ENCODE peak calls at places on chromosomes 5 and 9, in eight cellular contexts. T is M059J, G is mesenchymal stem cell, W is iPS-NIHi11, V is suprapubic skin, H is T47D, U is HEK293T, O is brain microvascular endothelial cell. N is an unnamed sample.

GRCh38 chr5:169511708-169512107 is 71.9 kb upstream of the SPDL1 start:
- DNase-seq in V (no peak), O (no peak), W (no peak), U (no peak), G (no peak), H (no peak), T (no peak), N (no peak)

GRCh38 chr5:156330141-156330870 is 3.3 kb downstream of the SGCD start:
- DNase-seq in V (no peak), O (no peak), W (no peak), U (no peak), T (no peak), G (no peak), H (no peak), N (no peak)

GRCh38 chr9:15403155-15403554 is 19.5 kb upstream of the SNAPC3 start:
- DNase-seq in T (peak; percentile 31), V (no peak), H (no peak), U (peak; percentile 33), O (no peak), W (peak; percentile 82), G (no peak), N (no peak)

GRCh38 chr5:21919417-21920022 is 933.6 kb downstream of the CDH12 start:
- DNase-seq in V (no peak), G (peak; percentile 41), W (peak; percentile 35), U (peak; percentile 46), H (peak; percentile 21), T (peak; percentile 23), O (peak; percentile 33), N (peak; percentile 8)

GRCh38 chr5:57834829-57835554 is 352.4 kb upstream of the ACTBL2 start:
- DNase-seq in W (peak; percentile 50), O (peak; percentile 60), V (no peak), U (peak; percentile 17), G (peak; percentile 35), T (peak; percentile 64), H (no peak), N (peak; percentile 14)

GRCh38 chr5:151647320-151647861 is 39.3 kb downstream of the SPARC start:
- DNase-seq in W (no peak), T (peak; percentile 58), G (no peak), H (no peak), U (no peak), O (no peak), V (no peak), N (no peak)

GRCh38 chr9:32395483-32396216 is 11.2 kb downstream of the ACO1 start:
- DNase-seq in W (peak; percentile 7), O (peak; percentile 93), T (peak; percentile 85), V (peak; percentile 69), G (peak; percentile 89), U (no peak), H (no peak), N (peak; percentile 47)

GRCh38 chr5:163540711-163541110 is 35.3 kb downstream of the MAT2B start:
- DNase-seq in V (no peak), W (no peak), U (no peak), T (no peak), H (no peak), O (no peak), G (no peak), N (no peak)

GRCh38 chr9:117169089-117169488 is 245.8 kb downstream of the ASTN2 start:
- DNase-seq in U (no peak), V (no peak), H (no peak), G (no peak), O (no peak), W (no peak), T (no peak), N (no peak)

GRCh38 chr9:79572032-79572890 is 496 bp downstream of the TLE4 start:
- DNase-seq in V (peak; percentile 71), W (peak; percentile 39), H (no peak), U (peak; percentile 78), O (peak; percentile 36), T (peak; percentile 40), G (peak; percentile 70), N (peak; percentile 62)

GRCh38 chr9:138015021-138015829 is 137.6 kb downstream of the CACNA1B start:
- DNase-seq in T (no peak), G (no peak), W (no peak), O (no peak), V (peak; percentile 20), U (no peak), H (no peak), N (no peak)

GRCh38 chr5:141681695-141682641 is at the start of gene ARAP3:
- DNase-seq in W (peak; percentile 80), O (peak; percentile 81), G (peak; percentile 91), U (peak; percentile 49), T (peak; percentile 87), H (peak; percentile 60), V (peak; percentile 85), N (peak; percentile 81)

GRCh38 chr5:118326496-118327045 is 661.8 kb downstream of the DTWD2 start:
- DNase-seq in H (peak; percentile 30), V (no peak), G (peak; percentile 58), U (no peak), O (peak; percentile 70), W (no peak), T (no peak), N (no peak)

GRCh38 chr5:132483101-132483500 is 7.5 kb downstream of the IRF1 start:
- DNase-seq in H (no peak), G (no peak), V (peak; percentile 44), O (no peak), T (no peak), W (no peak), U (no peak), N (no peak)

GRCh38 chr5:41240985-41241384 is 27.7 kb upstream of the C6 start:
- DNase-seq in G (no peak), W (no peak), U (no peak), T (no peak), O (no peak), H (no peak), V (no peak), N (no peak)

GRCh38 chr9:70285981-70286616 is 27.3 kb downstream of the SMC5 start:
- DNase-seq in O (no peak), U (no peak), T (no peak), W (no peak), H (no peak), G (no peak), V (no peak), N (no peak)

GRCh38 chr9:131013771-131014676 is 5.0 kb downstream of the LAMC3 start:
- DNase-seq in T (no peak), G (no peak), V (no peak), U (no peak), O (no peak), H (no peak), W (no peak), N (peak; percentile 19)

N was measured in body of pancreas.